ENCODE peak calls at places on chromosomes 1 and 21, in four cellular contexts. X, A, J and S are unnamed samples.

GRCh38 chr1:220798338-220798737 is 11.6 kb downstream of the MTARC1 start:
- DNase-seq in A (no peak), J (no peak), X (no peak), S (no peak)

GRCh38 chr1:212667223-212668139 is 32.2 kb downstream of the BATF3 start:
- DNase-seq in X (no peak), A (peak; percentile 92), J (no peak), S (no peak)

GRCh38 chr1:38658883-38659282 is 200.7 kb downstream of the RRAGC start:
- DNase-seq in J (no peak), A (no peak), X (no peak), S (no peak)

GRCh38 chr1:174871886-174872285 is 127.9 kb upstream of the CACYBP start:
- DNase-seq in A (no peak), J (no peak), X (no peak), S (no peak)

GRCh38 chr1:61370177-61370907 is 288.0 kb downstream of the NFIA start:
- DNase-seq in X (peak; percentile 18), J (no peak), A (no peak), S (no peak)

GRCh38 chr1:36524359-36525062 is 41.8 kb upstream of the CSF3R start:
- DNase-seq in X (no peak), J (no peak), A (peak; percentile 74), S (no peak)

GRCh38 chr1:174769961-174770549 is 229.7 kb upstream of the CACYBP start:
- DNase-seq in A (peak; percentile 45), J (no peak), X (peak; percentile 26), S (no peak)

GRCh38 chr1:19704247-19705113 is 39.8 kb downstream of the HTR6 start:
- DNase-seq in X (peak; percentile 86), J (no peak), A (peak; percentile 84), S (peak; percentile 88)

GRCh38 chr1:6077506-6077905 is 31.8 kb downstream of the KCNAB2 start:
- DNase-seq in J (no peak), A (no peak), X (no peak), S (no peak)

GRCh38 chr1:175186371-175187160 is 6.0 kb downstream of the KIAA0040 start:
- DNase-seq in A (no peak), X (no peak), J (no peak), S (no peak)

GRCh38 chr1:205199931-205200299 is 11.6 kb downstream of the DSTYK start:
- DNase-seq in X (no peak), J (no peak), A (no peak), S (no peak)

GRCh38 chr1:56798053-56798471 is 21.1 kb downstream of the FYB2 start:
- DNase-seq in A (no peak), J (no peak), X (no peak), S (no peak)

GRCh38 chr1:117232551-117232950 is 21.8 kb upstream of the VTCN1 start:
- DNase-seq in X (peak; percentile 10), A (no peak), J (no peak), S (no peak)

GRCh38 chr1:234125283-234125682 is 220.8 kb downstream of the SLC35F3 start:
- DNase-seq in A (peak; percentile 24), J (no peak), X (peak; percentile 79), S (no peak)

GRCh38 chr1:110875216-110875731 is 2.3 kb downstream of the CD53 start:
- DNase-seq in A (no peak), X (no peak), J (no peak), S (no peak)

GRCh38 chr1:186225089-186225488 is 150.0 kb downstream of the TPR start:
- DNase-seq in J (no peak), X (no peak), A (no peak), S (no peak)

GRCh38 chr21:43734131-43734634 is 15.3 kb downstream of the PDXK start:
- DNase-seq in X (no peak), J (no peak), A (no peak), S (no peak)

GRCh38 chr1:26530898-26531598 is 1.5 kb downstream of the RPS6KA1 start:
- DNase-seq in A (peak; percentile 51), X (peak; percentile 65), J (peak; percentile 98), S (peak; percentile 93)

GRCh38 chr1:193406901-193407300 is 220.5 kb upstream of the B3GALT2 start:
- DNase-seq in A (peak; percentile 36), J (no peak), X (peak; percentile 63), S (no peak)

GRCh38 chr1:42318601-42319000 is 16.4 kb downstream of the FOXJ3 start:
- DNase-seq in J (no peak), A (no peak), X (no peak), S (no peak)

GRCh38 chr1:98817830-98818229 is 156.3 kb downstream of the SNX7 start:
- DNase-seq in A (no peak), J (no peak), X (no peak), S (no peak)

GRCh38 chr1:49630156-49630555 is 393.6 kb downstream of the AGBL4 start:
- DNase-seq in A (no peak), X (no peak), J (no peak), S (no peak)

GRCh38 chr1:230392141-230392909 is 33.8 kb downstream of the PGBD5 start:
- DNase-seq in J (no peak), X (no peak), A (no peak), S (no peak)

GRCh38 chr1:204092632-204093420 is 19.9 kb downstream of the SOX13 start:
- DNase-seq in X (no peak), A (no peak), J (no peak), S (no peak)

GRCh38 chr1:45685308-45686080 is 839 bp downstream of the GPBP1L1 start:
- DNase-seq in A (no peak), J (no peak), X (peak; percentile 17), S (no peak)

GRCh38 chr21:27371688-27372331 is 404.9 kb upstream of the ADAMTS5 start:
- DNase-seq in X (peak; percentile 9), J (no peak), A (no peak), S (no peak)

GRCh38 chr1:151436985-151437384 is 22.3 kb downstream of the POGZ start:
- DNase-seq in A (no peak), J (no peak), X (no peak), S (no peak)

GRCh38 chr1:143699115-143699514 is 272.7 kb downstream of the FAM72C start:
- DNase-seq in X (no peak), A (no peak), J (no peak), S (no peak)

GRCh38 chr1:62870148-62870547 is 86.2 kb downstream of the ATG4C start:
- DNase-seq in J (no peak), X (no peak), A (no peak), S (no peak)

GRCh38 chr1:244322791-244323521 is 128.8 kb downstream of the ADSS2 start:
- DNase-seq in A (no peak), X (no peak), J (no peak), S (no peak)

GRCh38 chr1:82337635-82338034 is 536.9 kb downstream of the ADGRL2 start:
- DNase-seq in J (no peak), A (no peak), X (no peak), S (no peak)

GRCh38 chr1:15370781-15371467 is 38.8 kb upstream of the EFHD2 start:
- DNase-seq in J (no peak), X (no peak), A (peak; percentile 40), S (no peak)

GRCh38 chr1:5980314-5981008 is 11.8 kb downstream of the NPHP4 start:
- DNase-seq in J (peak; percentile 45), X (peak; percentile 75), A (peak; percentile 84), S (peak; percentile 50)

GRCh38 chr1:33143181-33143580 is 38.7 kb downstream of the TRIM62 start:
- DNase-seq in X (no peak), A (no peak), J (no peak), S (no peak)
- H3K27ac ChIP-seq in X (no peak overlapping the region), A (no peak overlapping the region), J (no peak overlapping the region), S (no peak overlapping the region)

GRCh38 chr1:30348147-30348546 is 375.2 kb downstream of the MATN1 start:
- DNase-seq in J (no peak), A (no peak), X (no peak), S (no peak)

GRCh38 chr1:30358510-30358909 is 364.9 kb downstream of the MATN1 start:
- DNase-seq in X (no peak), J (no peak), A (no peak), S (no peak)

GRCh38 chr1:30354410-30354809 is 369.0 kb downstream of the MATN1 start:
- DNase-seq in A (no peak), X (no peak), J (no peak), S (no peak)

GRCh38 chr1:30356839-30357238 is 366.5 kb downstream of the MATN1 start:
- DNase-seq in X (no peak), J (no peak), A (no peak), S (no peak)

GRCh38 chr1:30353637-30354036 is 369.7 kb downstream of the MATN1 start:
- DNase-seq in X (peak; percentile 46), A (no peak), J (no peak), S (no peak)
- TF ChIP-seq CTCF in X (peak; percentile 52), A (no peak), J (peak; percentile 39), S (no peak)

GRCh38 chr21:46021978-46022544 is 40.5 kb downstream of the COL6A1 start:
- DNase-seq in X (no peak), A (no peak), J (no peak), S (no peak)

GRCh38 chr21:46027855-46028493 is 46.4 kb downstream of the COL6A1 start:
- DNase-seq in A (no peak), J (no peak), X (no peak), S (no peak)

GRCh38 chr21:46023126-46023985 is 41.8 kb downstream of the COL6A1 start:
- DNase-seq in J (no peak), X (peak; percentile 21), A (no peak), S (no peak)

GRCh38 chr21:46022551-46023107 is 41.1 kb downstream of the COL6A1 start:
- DNase-seq in J (no peak), X (no peak), A (no peak), S (no peak)

GRCh38 chr21:46024983-46025860 is 43.7 kb downstream of the COL6A1 start:
- DNase-seq in J (no peak), A (no peak), X (peak; percentile 27), S (no peak)
- H3K27ac ChIP-seq in J (no peak overlapping the region), A (peak overlapping the region; percentile 11), X (peak overlapping the region; percentile 81), S (peak overlapping the region; percentile 28)

GRCh38 chr1:232628335-232629214 is 1.4 kb downstream of the SIPA1L2 start:
- DNase-seq in J (no peak), A (peak; percentile 16), X (peak; percentile 37), S (no peak)
- TF ChIP-seq CTCF in J (no peak), A (peak; percentile 30), X (peak; percentile 45), S (peak; percentile 19)